ENCODE peak calls at places on chromosomes 6 and 20, in eight cellular contexts. E, B, F, W, I, D, Z and J are unnamed samples. For H3K4me1, the result is how much of the 10 kb centered on the place peaks cover.

GRCh38 chr6:168333471-168333870 is 13.9 kb upstream of the DACT2 start:
- DNase-seq in E (no peak), B (no peak), F (no peak), W (no peak), I (no peak), D (no peak), Z (no peak), J (no peak)

GRCh38 chr6:154232013-154232920 is 124.3 kb downstream of the IPCEF1 start:
- DNase-seq in E (no peak), B (no peak), F (no peak), W (no peak), I (no peak), D (no peak), Z (no peak), J (no peak)

GRCh38 chr6:144155529-144155928 is 5.2 kb downstream of the STX11 start:
- DNase-seq in E (no peak), B (no peak), F (no peak), W (no peak), I (no peak), D (no peak), Z (no peak), J (no peak)

GRCh38 chr6:115272311-115272710 is 788.4 kb downstream of the FRK start:
- DNase-seq in E (no peak), B (no peak), F (no peak), W (no peak), I (no peak), D (no peak), Z (no peak), J (no peak)

GRCh38 chr6:29263001-29263400 is 38.5 kb upstream of the OR14J1 start:
- DNase-seq in E (no peak), B (no peak), F (no peak), W (no peak), I (no peak), D (no peak), Z (no peak), J (no peak)

GRCh38 chr6:12151433-12151820 is 138.7 kb upstream of the EDN1 start:
- DNase-seq in E (no peak), B (no peak), F (no peak), W (no peak), I (no peak), D (no peak), Z (no peak), J (no peak)

GRCh38 chr6:132298344-132298949 is 102.8 kb downstream of the MOXD1 start:
- DNase-seq in E (no peak), B (peak), F (peak), W (peak), I (no peak), D (no peak), Z (peak), J (no peak)

GRCh38 chr6:35148167-35148741 is 7.1 kb upstream of the TCP11 start:
- DNase-seq in E (no peak), B (no peak), F (no peak), W (no peak), I (no peak), D (no peak), Z (no peak), J (no peak)

GRCh38 chr20:50195524-50196120 is 5.0 kb downstream of the CEBPB start:
- DNase-seq in E (no peak), B (no peak), F (peak), W (no peak), I (no peak), D (no peak), Z (no peak), J (no peak)

GRCh38 chr6:120116343-120116742 is 766.8 kb upstream of the MAN1A1 start:
- DNase-seq in E (no peak), B (no peak), F (no peak), W (no peak), I (no peak), D (no peak), Z (peak), J (no peak)

GRCh38 chr6:150416120-150416519 is 47.3 kb downstream of the IYD start:
- DNase-seq in E (no peak), B (no peak), F (no peak), W (no peak), I (no peak), D (no peak), Z (no peak), J (no peak)

GRCh38 chr6:70507166-70507565 is 59.6 kb upstream of the SDHAF4 start:
- DNase-seq in E (no peak), B (no peak), F (no peak), W (no peak), I (no peak), D (no peak), Z (no peak), J (no peak)

GRCh38 chr6:143193571-143194094 is 132.9 kb downstream of the AIG1 start:
- DNase-seq in E (no peak), B (no peak), F (peak), W (no peak), I (no peak), D (no peak), Z (no peak), J (no peak)

GRCh38 chr20:32429745-32430360 is 71.7 kb downstream of the ASXL1 start:
- DNase-seq in E (no peak), B (no peak), F (no peak), W (no peak), I (no peak), D (no peak), Z (no peak), J (no peak)

GRCh38 chr6:75205776-75206334 is at the start of gene COL12A1:
- DNase-seq in E (peak), B (peak), F (peak), W (no peak), I (peak), D (peak), Z (no peak), J (peak)

GRCh38 chr20:2794202-2794748 is 6.2 kb downstream of the CPXM1 start:
- DNase-seq in E (no peak), B (no peak), F (no peak), W (no peak), I (no peak), D (no peak), Z (no peak), J (no peak)

GRCh38 chr6:170227521-170227983 is 63.3 kb downstream of the DLL1 start:
- DNase-seq in E (no peak), B (no peak), F (no peak), W (no peak), I (no peak), D (peak), Z (no peak), J (no peak)

GRCh38 chr6:29516108-29516507 is 28.4 kb upstream of the MAS1L start:
- DNase-seq in E (no peak), B (no peak), F (no peak), W (peak), I (no peak), D (no peak), Z (peak), J (no peak)

GRCh38 chr6:7087066-7087465 is 20.7 kb upstream of the RREB1 start:
- DNase-seq in E (no peak), B (no peak), F (no peak), W (peak), I (no peak), D (no peak), Z (peak), J (no peak)

GRCh38 chr20:38880952-38881735 is 45.1 kb upstream of the FAM83D start:
- DNase-seq in E (no peak), B (peak), F (no peak), W (no peak), I (no peak), D (peak), Z (no peak), J (no peak)

GRCh38 chr6:147279423-147279822 is 75.2 kb downstream of the STXBP5 start:
- DNase-seq in E (no peak), B (no peak), F (no peak), W (no peak), I (no peak), D (no peak), Z (no peak), J (no peak)

GRCh38 chr6:170135821-170136471 is 154.9 kb downstream of the DLL1 start:
- DNase-seq in E (no peak), B (no peak), F (no peak), W (no peak), I (peak), D (peak), Z (no peak), J (no peak)

GRCh38 chr6:144797881-144798589 is 512.9 kb downstream of the UTRN start:
- DNase-seq in E (no peak), B (no peak), F (no peak), W (no peak), I (no peak), D (no peak), Z (no peak), J (no peak)

DNA sequence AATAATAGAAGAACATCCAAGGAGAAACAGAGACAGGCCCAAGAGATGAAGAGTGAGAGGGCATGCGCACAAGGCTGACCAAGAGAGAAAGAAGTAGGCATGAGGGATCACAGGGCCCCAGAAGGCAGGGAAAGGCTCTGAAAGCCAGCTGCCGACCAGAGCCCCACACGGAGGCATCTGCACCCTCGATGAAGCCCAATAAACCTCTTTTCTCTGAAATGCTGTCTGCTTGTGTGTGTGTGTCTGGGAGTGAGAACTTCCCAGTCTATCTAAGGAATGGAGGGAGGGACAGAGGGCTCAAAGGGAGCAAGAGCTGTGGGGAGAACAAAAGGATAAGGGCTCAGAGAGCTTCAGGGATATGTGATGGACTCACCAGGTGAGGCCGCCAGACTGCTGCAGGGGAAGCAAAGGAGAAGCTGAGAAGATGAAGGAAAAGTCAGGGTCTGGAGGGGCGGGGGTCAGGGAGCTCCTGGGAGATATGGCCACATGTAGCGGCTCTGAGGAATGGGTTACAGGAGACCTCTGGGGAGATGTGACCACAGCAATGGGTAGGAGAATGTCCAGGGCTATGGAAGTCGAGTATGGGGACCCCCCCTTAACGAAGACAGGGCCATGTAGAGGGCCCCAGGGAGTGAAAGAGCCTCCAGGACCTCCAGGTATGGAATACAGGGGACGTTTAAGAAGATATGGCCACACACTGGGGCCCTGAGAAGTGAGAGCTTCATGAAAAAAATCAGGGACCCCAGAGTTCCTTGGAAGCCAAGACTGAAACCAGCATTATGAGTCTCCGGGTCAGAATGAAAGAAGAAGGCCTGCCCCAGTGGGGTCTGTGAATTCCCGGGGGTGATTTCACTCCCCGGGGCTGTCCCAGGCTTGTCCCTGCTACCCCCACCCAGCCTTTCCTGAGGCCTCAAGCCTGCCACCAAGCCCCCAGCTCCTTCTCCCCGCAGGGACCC is 981 bp upstream of the TNF start:
- DNase-seq in E (no peak), B (no peak), F (no peak), W (no peak), I (no peak), D (no peak), Z (no peak), J (no peak)
- H3K4me1 ChIP-seq in E (under half), B (under half), F (under half), W (under half), I (under half), D (under half), Z (under half), J (under half)

GRCh38 chr20:52191436-52192295 is at the start of gene ZFP64:
- DNase-seq in E (peak), B (peak), F (peak), W (peak), I (peak), D (peak), Z (peak), J (peak)
- TF ChIP-seq CTCF in E (no peak), B (peak), F (no peak), W (peak), I (peak), D (no peak), Z (peak), J (peak)

GRCh38 chr20:5674176-5674660 is 76.0 kb upstream of the SHLD1 start:
- DNase-seq in E (no peak), B (peak), F (no peak), W (no peak), I (no peak), D (no peak), Z (peak), J (no peak)
- H3K4me1 ChIP-seq in E (under half), B (under half), F (under half), W (under half), I (under half), D (under half), Z (under half), J (under half)

GRCh38 chr20:12925214-12925755 is 83.5 kb upstream of the SPTLC3 start:
- DNase-seq in E (no peak), B (no peak), F (peak), W (peak), I (peak), D (peak), Z (peak), J (no peak)

GRCh38 chr20:12928358-12928754 is 80.4 kb upstream of the SPTLC3 start:
- DNase-seq in E (no peak), B (no peak), F (no peak), W (no peak), I (no peak), D (no peak), Z (no peak), J (no peak)

GRCh38 chr20:12925863-12926547 is 82.8 kb upstream of the SPTLC3 start:
- DNase-seq in E (no peak), B (no peak), F (no peak), W (no peak), I (no peak), D (no peak), Z (no peak), J (no peak)

GRCh38 chr20:12927489-12927888 is 81.3 kb upstream of the SPTLC3 start:
- DNase-seq in E (no peak), B (no peak), F (no peak), W (no peak), I (no peak), D (no peak), Z (no peak), J (no peak)

GRCh38 chr20:12928755-12929401 is 79.9 kb upstream of the SPTLC3 start:
- DNase-seq in E (no peak), B (no peak), F (no peak), W (no peak), I (no peak), D (no peak), Z (no peak), J (no peak)
- TF ChIP-seq CTCF in E (no peak), B (no peak), F (no peak), W (no peak), I (no peak), D (no peak), Z (no peak), J (no peak)

DNA sequence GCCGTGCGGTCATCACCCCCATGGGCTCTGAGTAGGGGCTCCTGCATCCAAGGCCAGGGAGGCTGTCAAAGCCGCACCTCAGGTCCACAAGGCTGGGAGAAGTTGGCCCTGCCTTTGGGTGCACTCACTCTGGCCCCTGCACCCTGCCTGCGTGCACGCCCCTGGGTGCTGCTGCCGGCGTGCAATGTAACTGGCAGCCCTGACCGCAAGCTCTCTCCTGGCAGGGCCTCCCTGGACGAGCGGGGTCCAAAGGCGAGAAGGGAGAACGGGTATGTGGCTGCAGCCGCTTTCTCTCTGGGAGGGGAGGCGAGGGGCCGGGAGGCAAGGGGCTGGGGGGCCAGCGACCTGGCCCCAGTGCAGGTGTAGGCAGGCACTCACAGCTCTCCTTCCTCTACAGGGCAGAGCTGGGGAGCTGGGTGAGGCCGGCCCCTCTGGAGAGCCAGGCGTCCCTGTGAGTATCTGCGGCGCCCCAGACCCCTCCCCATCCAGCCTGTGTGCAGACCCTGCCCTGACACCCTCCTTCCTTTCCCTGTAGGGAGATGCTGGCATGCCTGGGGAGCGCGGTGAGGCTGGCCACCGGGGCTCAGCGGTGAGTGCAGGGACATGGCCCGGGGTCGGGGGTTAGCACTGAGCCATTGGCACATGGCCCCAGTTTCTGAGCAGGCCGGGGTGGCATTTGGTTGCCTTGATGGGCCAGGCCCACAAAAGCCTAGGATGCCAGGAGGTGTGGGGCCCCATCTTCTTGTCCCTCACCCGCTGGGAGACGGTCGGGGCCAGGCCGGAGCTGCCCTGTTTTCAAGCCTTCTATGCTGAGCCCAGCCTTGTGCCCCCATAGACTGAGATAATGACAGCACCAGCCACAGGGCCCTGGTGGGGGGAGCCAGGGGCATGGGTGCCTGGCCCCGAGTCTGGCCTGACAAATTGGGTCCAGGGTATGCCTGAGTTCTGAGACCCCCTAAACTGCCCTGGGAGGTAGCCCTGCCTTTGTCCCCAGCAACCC is 12.7 kb downstream of the COL9A3 start:
- DNase-seq in E (no peak), B (no peak), F (no peak), W (no peak), I (no peak), D (peak), Z (no peak), J (peak)
- H3K4me1 ChIP-seq in E (under half), B (under half), F (under half), W (under half), I (under half), D (under half), Z (under half), J (under half)

GRCh38 chr6:63814459-63814858 is 178.9 kb downstream of the PHF3 start:
- DNase-seq in E (no peak), B (no peak), F (no peak), W (no peak), I (no peak), D (no peak), Z (no peak), J (no peak)
- TF ChIP-seq CTCF in E (no peak), B (no peak), F (no peak), W (no peak), I (no peak), D (no peak), Z (no peak), J (no peak)

DNA sequence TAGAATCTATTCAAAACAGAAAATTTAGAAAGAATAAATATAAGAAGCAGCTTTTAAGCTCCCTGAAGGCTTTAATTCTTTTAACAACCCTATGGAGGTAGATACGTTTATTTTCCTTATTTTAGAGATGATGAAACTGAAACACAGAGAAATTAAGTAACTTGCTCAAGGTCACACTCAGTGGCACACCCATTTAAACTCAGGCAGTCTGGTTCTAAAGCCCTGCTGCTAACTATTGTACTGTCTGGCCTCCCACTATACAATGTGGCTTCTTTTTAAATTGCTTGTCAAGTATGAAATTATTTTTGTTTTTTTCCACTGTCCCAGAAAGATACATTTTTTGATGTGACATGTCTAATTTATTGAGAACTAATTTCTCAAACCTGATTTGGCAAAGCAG is 55.7 kb downstream of the FAM217A start:
- DNase-seq in E (no peak), B (no peak), F (no peak), W (no peak), I (no peak), D (no peak), Z (no peak), J (no peak)
- H3K4me1 ChIP-seq in E (under half), B (half or more), F (under half), W (half or more), I (under half), D (under half), Z (under half), J (half or more)